ENCODE peak calls at places on chromosomes 7 and 10, in nine cellular contexts. One of them, this sample, is unnamed.

GRCh38 chr7:135792866-135793265 is 44.3 kb upstream of the FAM180A start:
- DNase-seq in cardiac muscle cell: no peak
- DNase-seq in Karpas-422: no peak
- DNase-seq in neural progenitor cell: no peak
- DNase-seq in transverse colon: no peak
- DNase-seq in thoracic aorta: no peak
- DNase-seq in keratinocyte: no peak
- DNase-seq in right cardiac atrium: no peak
- DNase-seq in IMR-90: no peak
- DNase-seq in this sample: no peak

GRCh38 chr10:47176206-47176902 is 123.6 kb upstream of the GDF10 start:
- DNase-seq in cardiac muscle cell: no peak
- DNase-seq in Karpas-422: no peak
- DNase-seq in neural progenitor cell: no peak
- DNase-seq in transverse colon: no peak
- DNase-seq in thoracic aorta: no peak
- DNase-seq in keratinocyte: no peak
- DNase-seq in right cardiac atrium: no peak
- DNase-seq in IMR-90: no peak
- DNase-seq in this sample: no peak

GRCh38 chr7:45651056-45651444 is 76.9 kb downstream of the ADCY1 start:
- DNase-seq in cardiac muscle cell: no peak
- DNase-seq in Karpas-422: no peak
- DNase-seq in neural progenitor cell: no peak
- DNase-seq in transverse colon: no peak
- DNase-seq in thoracic aorta: no peak
- DNase-seq in keratinocyte: no peak
- DNase-seq in right cardiac atrium: no peak
- DNase-seq in IMR-90: no peak
- DNase-seq in this sample: no peak

GRCh38 chr7:156380261-156380660 is 260.3 kb upstream of the RNF32 start:
- DNase-seq in cardiac muscle cell: no peak
- DNase-seq in Karpas-422: no peak
- DNase-seq in neural progenitor cell: no peak
- DNase-seq in transverse colon: no peak
- DNase-seq in thoracic aorta: no peak
- DNase-seq in keratinocyte: no peak
- DNase-seq in right cardiac atrium: no peak
- DNase-seq in IMR-90: no peak
- DNase-seq in this sample: no peak

GRCh38 chr7:81294897-81295515 is 376.2 kb upstream of the SEMA3C start:
- DNase-seq in cardiac muscle cell: no peak
- DNase-seq in Karpas-422: no peak
- DNase-seq in neural progenitor cell: no peak
- DNase-seq in transverse colon: no peak
- DNase-seq in thoracic aorta: no peak
- DNase-seq in keratinocyte: no peak
- DNase-seq in right cardiac atrium: no peak
- DNase-seq in IMR-90: no peak
- DNase-seq in this sample: no peak

GRCh38 chr10:54800677-54801480 is at the start of gene PCDH15:
- DNase-seq in cardiac muscle cell: peak
- DNase-seq in Karpas-422: no peak
- DNase-seq in neural progenitor cell: peak
- DNase-seq in transverse colon: no peak
- DNase-seq in thoracic aorta: no peak
- DNase-seq in keratinocyte: no peak
- DNase-seq in right cardiac atrium: peak
- DNase-seq in IMR-90: no peak
- DNase-seq in this sample: no peak

GRCh38 chr10:32039745-32040144 is 16.5 kb downstream of the KIF5B start:
- DNase-seq in cardiac muscle cell: no peak
- DNase-seq in Karpas-422: no peak
- DNase-seq in neural progenitor cell: no peak
- DNase-seq in transverse colon: no peak
- DNase-seq in thoracic aorta: no peak
- DNase-seq in keratinocyte: no peak
- DNase-seq in right cardiac atrium: no peak
- DNase-seq in IMR-90: no peak
- DNase-seq in this sample: no peak

GRCh38 chr10:100148353-100149211 is 37.2 kb downstream of the ERLIN1 start:
- DNase-seq in cardiac muscle cell: peak
- DNase-seq in Karpas-422: no peak
- DNase-seq in neural progenitor cell: no peak
- DNase-seq in transverse colon: no peak
- DNase-seq in thoracic aorta: no peak
- DNase-seq in keratinocyte: peak
- DNase-seq in right cardiac atrium: no peak
- DNase-seq in IMR-90: peak
- DNase-seq in this sample: no peak

GRCh38 chr10:29387269-29387668 is 98.4 kb downstream of the LYZL1 start:
- DNase-seq in cardiac muscle cell: no peak
- DNase-seq in Karpas-422: no peak
- DNase-seq in neural progenitor cell: no peak
- DNase-seq in transverse colon: no peak
- DNase-seq in thoracic aorta: no peak
- DNase-seq in keratinocyte: no peak
- DNase-seq in right cardiac atrium: no peak
- DNase-seq in IMR-90: no peak
- DNase-seq in this sample: no peak

GRCh38 chr7:7764515-7765138 is 46.2 kb upstream of the RPA3 start:
- DNase-seq in cardiac muscle cell: no peak
- DNase-seq in Karpas-422: no peak
- DNase-seq in neural progenitor cell: no peak
- DNase-seq in transverse colon: no peak
- DNase-seq in thoracic aorta: no peak
- DNase-seq in keratinocyte: no peak
- DNase-seq in right cardiac atrium: no peak
- DNase-seq in IMR-90: no peak
- DNase-seq in this sample: no peak

GRCh38 chr7:88759956-88760515 is 536 bp downstream of the ZNF804B start:
- DNase-seq in cardiac muscle cell: no peak
- DNase-seq in Karpas-422: no peak
- DNase-seq in neural progenitor cell: no peak
- DNase-seq in transverse colon: no peak
- DNase-seq in thoracic aorta: no peak
- DNase-seq in keratinocyte: no peak
- DNase-seq in right cardiac atrium: no peak
- DNase-seq in IMR-90: no peak
- DNase-seq in this sample: no peak

GRCh38 chr7:78134256-78134655 is 335.7 kb downstream of the PHTF2 start:
- DNase-seq in cardiac muscle cell: peak
- DNase-seq in Karpas-422: peak
- DNase-seq in neural progenitor cell: peak
- DNase-seq in transverse colon: no peak
- DNase-seq in thoracic aorta: no peak
- DNase-seq in keratinocyte: no peak
- DNase-seq in right cardiac atrium: no peak
- DNase-seq in IMR-90: peak
- DNase-seq in this sample: no peak

GRCh38 chr7:43844662-43845061 is 24.7 kb downstream of the MRPS24 start:
- DNase-seq in cardiac muscle cell: no peak
- DNase-seq in Karpas-422: no peak
- DNase-seq in neural progenitor cell: no peak
- DNase-seq in transverse colon: no peak
- DNase-seq in thoracic aorta: no peak
- DNase-seq in keratinocyte: no peak
- DNase-seq in right cardiac atrium: no peak
- DNase-seq in IMR-90: no peak
- DNase-seq in this sample: no peak

GRCh38 chr7:144854839-144855424 is 19.1 kb upstream of the TPK1 start:
- DNase-seq in cardiac muscle cell: peak
- DNase-seq in Karpas-422: peak
- DNase-seq in neural progenitor cell: peak
- DNase-seq in transverse colon: no peak
- DNase-seq in thoracic aorta: no peak
- DNase-seq in keratinocyte: no peak
- DNase-seq in right cardiac atrium: no peak
- DNase-seq in IMR-90: no peak
- DNase-seq in this sample: no peak

GRCh38 chr7:155344618-155345433 is 47.1 kb downstream of the INSIG1 start:
- DNase-seq in cardiac muscle cell: peak
- DNase-seq in Karpas-422: peak
- DNase-seq in neural progenitor cell: peak
- DNase-seq in transverse colon: peak
- DNase-seq in thoracic aorta: peak
- DNase-seq in keratinocyte: peak
- DNase-seq in right cardiac atrium: peak
- DNase-seq in IMR-90: peak
- DNase-seq in this sample: peak

GRCh38 chr7:54946271-54946670 is 72.5 kb upstream of the EGFR start:
- DNase-seq in cardiac muscle cell: no peak
- DNase-seq in Karpas-422: no peak
- DNase-seq in neural progenitor cell: no peak
- DNase-seq in transverse colon: no peak
- DNase-seq in thoracic aorta: no peak
- DNase-seq in keratinocyte: no peak
- DNase-seq in right cardiac atrium: no peak
- DNase-seq in IMR-90: no peak
- DNase-seq in this sample: no peak

GRCh38 chr7:54940748-54941147 is 78.1 kb upstream of the EGFR start:
- DNase-seq in cardiac muscle cell: no peak
- DNase-seq in Karpas-422: no peak
- DNase-seq in neural progenitor cell: no peak
- DNase-seq in transverse colon: no peak
- DNase-seq in thoracic aorta: no peak
- DNase-seq in keratinocyte: no peak
- DNase-seq in right cardiac atrium: no peak
- DNase-seq in IMR-90: no peak
- DNase-seq in this sample: no peak

GRCh38 chr7:54947266-54947665 is 71.6 kb upstream of the EGFR start:
- DNase-seq in cardiac muscle cell: no peak
- DNase-seq in Karpas-422: no peak
- DNase-seq in neural progenitor cell: no peak
- DNase-seq in transverse colon: no peak
- DNase-seq in thoracic aorta: no peak
- DNase-seq in keratinocyte: no peak
- DNase-seq in right cardiac atrium: no peak
- DNase-seq in IMR-90: no peak
- DNase-seq in this sample: no peak

GRCh38 chr7:54946764-54947163 is 72.1 kb upstream of the EGFR start:
- DNase-seq in cardiac muscle cell: no peak
- DNase-seq in Karpas-422: no peak
- DNase-seq in neural progenitor cell: no peak
- DNase-seq in transverse colon: no peak
- DNase-seq in thoracic aorta: no peak
- DNase-seq in keratinocyte: peak
- DNase-seq in right cardiac atrium: no peak
- DNase-seq in IMR-90: no peak
- DNase-seq in this sample: no peak

GRCh38 chr7:54944179-54944578 is 74.6 kb upstream of the EGFR start:
- DNase-seq in cardiac muscle cell: peak
- DNase-seq in Karpas-422: no peak
- DNase-seq in neural progenitor cell: no peak
- DNase-seq in transverse colon: no peak
- DNase-seq in thoracic aorta: no peak
- DNase-seq in keratinocyte: no peak
- DNase-seq in right cardiac atrium: no peak
- DNase-seq in IMR-90: peak
- DNase-seq in this sample: no peak
- H3K27ac ChIP-seq in cardiac muscle cell: no peak
- H3K27ac ChIP-seq in Karpas-422: no peak
- H3K27ac ChIP-seq in neural progenitor cell: no peak
- H3K27ac ChIP-seq in transverse colon: no peak
- H3K27ac ChIP-seq in thoracic aorta: no peak
- H3K27ac ChIP-seq in keratinocyte: peak
- H3K27ac ChIP-seq in right cardiac atrium: no peak
- H3K27ac ChIP-seq in IMR-90: no peak
- H3K27ac ChIP-seq in this sample: no peak

DNA sequence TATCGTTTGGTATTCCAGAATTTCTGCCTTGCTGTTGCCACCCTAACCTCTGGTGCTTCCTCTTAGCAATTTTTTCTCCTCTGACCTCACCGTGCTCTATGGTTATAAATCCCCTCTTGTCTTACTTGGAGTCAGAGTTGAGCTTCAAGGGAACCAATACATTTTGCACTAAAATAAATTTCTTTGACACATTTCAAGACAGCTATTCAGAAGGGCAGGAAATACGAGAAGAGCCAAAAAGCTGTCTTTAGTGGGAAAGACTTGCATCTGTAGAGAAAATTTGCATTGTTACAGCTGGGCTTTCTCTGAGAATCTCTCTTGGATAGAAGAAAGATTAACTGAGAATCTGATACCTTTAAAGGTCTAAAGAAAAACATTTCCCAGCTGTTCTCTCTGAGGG is 14.5 kb upstream of the AKR1C2 start:
- DNase-seq in cardiac muscle cell: peak
- DNase-seq in Karpas-422: no peak
- DNase-seq in neural progenitor cell: no peak
- DNase-seq in transverse colon: no peak
- DNase-seq in thoracic aorta: no peak
- DNase-seq in keratinocyte: no peak
- DNase-seq in right cardiac atrium: no peak
- DNase-seq in IMR-90: no peak
- DNase-seq in this sample: no peak
- H3K27ac ChIP-seq in cardiac muscle cell: no peak
- H3K27ac ChIP-seq in Karpas-422: no peak
- H3K27ac ChIP-seq in neural progenitor cell: no peak
- H3K27ac ChIP-seq in transverse colon: no peak
- H3K27ac ChIP-seq in thoracic aorta: peak
- H3K27ac ChIP-seq in keratinocyte: no peak
- H3K27ac ChIP-seq in right cardiac atrium: no peak
- H3K27ac ChIP-seq in IMR-90: no peak
- H3K27ac ChIP-seq in this sample: no peak

DNA sequence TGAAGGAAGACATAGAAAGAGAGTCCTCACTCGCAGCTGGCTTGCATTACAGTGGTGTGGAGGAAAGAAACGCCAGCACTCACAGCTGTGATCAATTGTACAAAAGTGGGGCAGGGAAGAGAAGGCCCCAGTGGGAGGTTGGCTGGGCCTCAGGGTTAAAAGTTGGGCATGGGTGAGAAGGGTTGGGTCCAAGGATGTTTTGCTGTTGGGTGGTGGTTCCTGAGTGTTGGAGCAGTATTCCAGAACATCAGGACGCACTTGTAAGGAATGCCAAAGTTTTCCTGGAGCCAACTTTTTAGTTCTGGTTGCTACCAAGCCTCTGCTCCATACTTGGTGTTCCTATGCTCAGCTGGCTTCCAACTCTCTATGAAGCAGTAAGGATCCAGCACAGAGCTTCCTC is 55.4 kb upstream of the MKRN1 start:
- DNase-seq in cardiac muscle cell: no peak
- DNase-seq in Karpas-422: no peak
- DNase-seq in neural progenitor cell: no peak
- DNase-seq in transverse colon: no peak
- DNase-seq in thoracic aorta: no peak
- DNase-seq in keratinocyte: no peak
- DNase-seq in right cardiac atrium: peak
- DNase-seq in IMR-90: no peak
- DNase-seq in this sample: no peak
- H3K27ac ChIP-seq in cardiac muscle cell: no peak
- H3K27ac ChIP-seq in Karpas-422: no peak
- H3K27ac ChIP-seq in neural progenitor cell: no peak
- H3K27ac ChIP-seq in transverse colon: no peak
- H3K27ac ChIP-seq in thoracic aorta: no peak
- H3K27ac ChIP-seq in keratinocyte: no peak
- H3K27ac ChIP-seq in right cardiac atrium: peak
- H3K27ac ChIP-seq in IMR-90: no peak
- H3K27ac ChIP-seq in this sample: no peak

DNA sequence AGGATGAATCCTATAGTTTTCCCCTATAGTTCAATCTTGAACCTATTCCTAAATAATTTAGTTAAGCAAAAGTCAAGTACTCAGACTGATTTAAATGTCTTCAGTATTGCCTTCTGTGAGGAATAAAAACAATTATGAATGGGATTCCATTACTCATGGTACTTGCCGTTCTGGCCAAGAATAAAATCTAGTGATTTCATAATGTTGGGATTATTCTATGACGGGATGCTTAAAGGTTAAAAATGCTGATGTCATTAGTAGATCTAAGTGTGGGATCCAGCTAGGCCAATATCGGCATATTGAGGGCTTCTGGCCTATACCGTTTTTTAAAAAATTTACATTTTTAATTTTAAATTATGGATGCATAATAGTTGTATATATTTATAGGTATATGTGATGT is 5.3 kb downstream of the BPGM start:
- DNase-seq in cardiac muscle cell: no peak
- DNase-seq in Karpas-422: no peak
- DNase-seq in neural progenitor cell: no peak
- DNase-seq in transverse colon: no peak
- DNase-seq in thoracic aorta: no peak
- DNase-seq in keratinocyte: no peak
- DNase-seq in right cardiac atrium: no peak
- DNase-seq in IMR-90: no peak
- DNase-seq in this sample: no peak
- H3K27ac ChIP-seq in cardiac muscle cell: no peak
- H3K27ac ChIP-seq in Karpas-422: no peak
- H3K27ac ChIP-seq in neural progenitor cell: no peak
- H3K27ac ChIP-seq in transverse colon: no peak
- H3K27ac ChIP-seq in thoracic aorta: no peak
- H3K27ac ChIP-seq in keratinocyte: no peak
- H3K27ac ChIP-seq in right cardiac atrium: no peak
- H3K27ac ChIP-seq in IMR-90: no peak
- H3K27ac ChIP-seq in this sample: no peak

This sample was measured in left lung.